ENCODE peak calls at places on chromosomes 1 and 21, in seven cellular contexts. One of them, this sample, is unnamed.
A peak's percentile ranks its signal among the peaks of the same experiment; 100 is the strongest.

GRCh38 chr1:41330588-41331545 is 30.4 kb upstream of the FOXO6 start:
- DNase-seq in GM23338: peak; percentile 95
- DNase-seq in neural crest cell: no peak
- DNase-seq in omental fat pad: no peak
- DNase-seq in activated CD4-positive, alpha-beta T cell treated with anti-CD3 and anti-CD28 coated beads, Interleukin-2, amount 50 U/mL, for 24 hours: no peak
- DNase-seq in left lung: no peak
- DNase-seq in mesendoderm: peak; percentile 89
- DNase-seq in this sample: no peak

GRCh38 chr21:46284077-46284644 is 1.2 kb downstream of the MCM3AP start:
- DNase-seq in left lung: no peak
- DNase-seq in omental fat pad: no peak
- DNase-seq in activated CD4-positive, alpha-beta T cell treated with anti-CD3 and anti-CD28 coated beads, Interleukin-2, amount 50 U/mL, for 24 hours: no peak
- DNase-seq in neural crest cell: no peak
- DNase-seq in mesendoderm: no peak
- DNase-seq in GM23338: no peak
- DNase-seq in this sample: no peak

GRCh38 chr1:198678301-198678836 is 39.5 kb downstream of the PTPRC start:
- DNase-seq in GM23338: no peak
- DNase-seq in activated CD4-positive, alpha-beta T cell treated with anti-CD3 and anti-CD28 coated beads, Interleukin-2, amount 50 U/mL, for 24 hours: no peak
- DNase-seq in omental fat pad: no peak
- DNase-seq in mesendoderm: no peak
- DNase-seq in left lung: no peak
- DNase-seq in neural crest cell: no peak
- DNase-seq in this sample: no peak

GRCh38 chr1:43936470-43937151 is 3.0 kb downstream of the ARTN start:
- DNase-seq in GM23338: peak; percentile 85
- DNase-seq in neural crest cell: peak; percentile 34
- DNase-seq in mesendoderm: peak; percentile 88
- DNase-seq in activated CD4-positive, alpha-beta T cell treated with anti-CD3 and anti-CD28 coated beads, Interleukin-2, amount 50 U/mL, for 24 hours: no peak
- DNase-seq in omental fat pad: no peak
- DNase-seq in left lung: peak; percentile 83
- DNase-seq in this sample: peak; percentile 72

GRCh38 chr1:222889445-222889844 is 74.6 kb downstream of the DISP1 start:
- DNase-seq in activated CD4-positive, alpha-beta T cell treated with anti-CD3 and anti-CD28 coated beads, Interleukin-2, amount 50 U/mL, for 24 hours: no peak
- DNase-seq in left lung: no peak
- DNase-seq in GM23338: no peak
- DNase-seq in mesendoderm: no peak
- DNase-seq in neural crest cell: no peak
- DNase-seq in omental fat pad: no peak
- DNase-seq in this sample: no peak

GRCh38 chr1:208047476-208047934 is 136.6 kb upstream of the CD34 start:
- DNase-seq in left lung: no peak
- DNase-seq in omental fat pad: no peak
- DNase-seq in GM23338: no peak
- DNase-seq in mesendoderm: no peak
- DNase-seq in activated CD4-positive, alpha-beta T cell treated with anti-CD3 and anti-CD28 coated beads, Interleukin-2, amount 50 U/mL, for 24 hours: no peak
- DNase-seq in neural crest cell: no peak
- DNase-seq in this sample: peak; percentile 76

GRCh38 chr21:45974073-45975016 is 7.2 kb upstream of the COL6A1 start:
- DNase-seq in left lung: peak; percentile 83
- DNase-seq in omental fat pad: no peak
- DNase-seq in GM23338: peak; percentile 72
- DNase-seq in neural crest cell: no peak
- DNase-seq in activated CD4-positive, alpha-beta T cell treated with anti-CD3 and anti-CD28 coated beads, Interleukin-2, amount 50 U/mL, for 24 hours: no peak
- DNase-seq in mesendoderm: peak; percentile 92
- DNase-seq in this sample: peak; percentile 64

GRCh38 chr1:197810812-197811211 is 35.5 kb upstream of the DENND1B start:
- DNase-seq in activated CD4-positive, alpha-beta T cell treated with anti-CD3 and anti-CD28 coated beads, Interleukin-2, amount 50 U/mL, for 24 hours: no peak
- DNase-seq in GM23338: peak; percentile 78
- DNase-seq in mesendoderm: no peak
- DNase-seq in left lung: no peak
- DNase-seq in neural crest cell: no peak
- DNase-seq in omental fat pad: no peak
- DNase-seq in this sample: no peak

GRCh38 chr1:209409786-209410185 is 173.7 kb upstream of the CAMK1G start:
- DNase-seq in left lung: no peak
- DNase-seq in omental fat pad: no peak
- DNase-seq in neural crest cell: no peak
- DNase-seq in mesendoderm: peak; percentile 86
- DNase-seq in activated CD4-positive, alpha-beta T cell treated with anti-CD3 and anti-CD28 coated beads, Interleukin-2, amount 50 U/mL, for 24 hours: no peak
- DNase-seq in GM23338: no peak
- DNase-seq in this sample: peak; percentile 45

GRCh38 chr1:161080391-161081150 is 8.8 kb downstream of the NECTIN4 start:
- DNase-seq in omental fat pad: no peak
- DNase-seq in mesendoderm: no peak
- DNase-seq in neural crest cell: no peak
- DNase-seq in GM23338: no peak
- DNase-seq in left lung: no peak
- DNase-seq in activated CD4-positive, alpha-beta T cell treated with anti-CD3 and anti-CD28 coated beads, Interleukin-2, amount 50 U/mL, for 24 hours: no peak
- DNase-seq in this sample: no peak

GRCh38 chr1:65317866-65318653 is 8.7 kb downstream of the DNAJC6 start:
- DNase-seq in neural crest cell: no peak
- DNase-seq in GM23338: no peak
- DNase-seq in omental fat pad: no peak
- DNase-seq in activated CD4-positive, alpha-beta T cell treated with anti-CD3 and anti-CD28 coated beads, Interleukin-2, amount 50 U/mL, for 24 hours: no peak
- DNase-seq in left lung: no peak
- DNase-seq in mesendoderm: no peak
- DNase-seq in this sample: no peak

GRCh38 chr1:94463765-94464330 is 45.7 kb downstream of the ABCD3 start:
- DNase-seq in activated CD4-positive, alpha-beta T cell treated with anti-CD3 and anti-CD28 coated beads, Interleukin-2, amount 50 U/mL, for 24 hours: no peak
- DNase-seq in omental fat pad: no peak
- DNase-seq in GM23338: peak; percentile 55
- DNase-seq in neural crest cell: no peak
- DNase-seq in left lung: no peak
- DNase-seq in mesendoderm: peak; percentile 80
- DNase-seq in this sample: peak; percentile 48

GRCh38 chr21:16420086-16420724 is 690.4 kb downstream of the USP25 start:
- DNase-seq in activated CD4-positive, alpha-beta T cell treated with anti-CD3 and anti-CD28 coated beads, Interleukin-2, amount 50 U/mL, for 24 hours: no peak
- DNase-seq in GM23338: no peak
- DNase-seq in mesendoderm: no peak
- DNase-seq in omental fat pad: no peak
- DNase-seq in left lung: no peak
- DNase-seq in neural crest cell: no peak
- DNase-seq in this sample: peak; percentile 49

GRCh38 chr1:148372731-148373130 is 110.4 kb downstream of the PPIAL4G start:
- DNase-seq in mesendoderm: no peak
- DNase-seq in GM23338: no peak
- DNase-seq in neural crest cell: no peak
- DNase-seq in omental fat pad: no peak
- DNase-seq in left lung: no peak
- DNase-seq in activated CD4-positive, alpha-beta T cell treated with anti-CD3 and anti-CD28 coated beads, Interleukin-2, amount 50 U/mL, for 24 hours: no peak
- DNase-seq in this sample: no peak

GRCh38 chr1:159056069-159056698 is 20.4 kb downstream of the AIM2 start:
- DNase-seq in left lung: no peak
- DNase-seq in GM23338: peak; percentile 59
- DNase-seq in activated CD4-positive, alpha-beta T cell treated with anti-CD3 and anti-CD28 coated beads, Interleukin-2, amount 50 U/mL, for 24 hours: no peak
- DNase-seq in omental fat pad: no peak
- DNase-seq in mesendoderm: peak; percentile 57
- DNase-seq in neural crest cell: peak; percentile 5
- DNase-seq in this sample: no peak

GRCh38 chr1:172125812-172126430 is 284.6 kb downstream of the DNM3 start:
- DNase-seq in left lung: no peak
- DNase-seq in mesendoderm: no peak
- DNase-seq in neural crest cell: no peak
- DNase-seq in omental fat pad: no peak
- DNase-seq in GM23338: no peak
- DNase-seq in activated CD4-positive, alpha-beta T cell treated with anti-CD3 and anti-CD28 coated beads, Interleukin-2, amount 50 U/mL, for 24 hours: no peak
- DNase-seq in this sample: no peak

GRCh38 chr1:223747838-223748335 is 35.5 kb downstream of the CAPN2 start:
- DNase-seq in mesendoderm: no peak
- DNase-seq in neural crest cell: no peak
- DNase-seq in activated CD4-positive, alpha-beta T cell treated with anti-CD3 and anti-CD28 coated beads, Interleukin-2, amount 50 U/mL, for 24 hours: no peak
- DNase-seq in left lung: no peak
- DNase-seq in GM23338: no peak
- DNase-seq in omental fat pad: no peak
- DNase-seq in this sample: no peak

GRCh38 chr1:215118081-215118480 is 35.5 kb downstream of the KCNK2 start:
- DNase-seq in GM23338: no peak
- DNase-seq in neural crest cell: no peak
- DNase-seq in left lung: no peak
- DNase-seq in omental fat pad: no peak
- DNase-seq in mesendoderm: no peak
- DNase-seq in activated CD4-positive, alpha-beta T cell treated with anti-CD3 and anti-CD28 coated beads, Interleukin-2, amount 50 U/mL, for 24 hours: no peak
- DNase-seq in this sample: no peak

GRCh38 chr1:77498918-77499317 is 183.5 kb downstream of the ZZZ3 start:
- DNase-seq in left lung: no peak
- DNase-seq in activated CD4-positive, alpha-beta T cell treated with anti-CD3 and anti-CD28 coated beads, Interleukin-2, amount 50 U/mL, for 24 hours: no peak
- DNase-seq in GM23338: no peak
- DNase-seq in omental fat pad: no peak
- DNase-seq in neural crest cell: no peak
- DNase-seq in mesendoderm: no peak
- DNase-seq in this sample: no peak

GRCh38 chr1:150877220-150877516 is 769 bp upstream of the ARNT start:
- DNase-seq in omental fat pad: no peak
- DNase-seq in activated CD4-positive, alpha-beta T cell treated with anti-CD3 and anti-CD28 coated beads, Interleukin-2, amount 50 U/mL, for 24 hours: no peak
- DNase-seq in mesendoderm: peak; percentile 10
- DNase-seq in left lung: no peak
- DNase-seq in GM23338: peak; percentile 14
- DNase-seq in neural crest cell: no peak
- DNase-seq in this sample: no peak

GRCh38 chr1:25700124-25700523 is 83.5 kb downstream of the MAN1C1 start:
- DNase-seq in activated CD4-positive, alpha-beta T cell treated with anti-CD3 and anti-CD28 coated beads, Interleukin-2, amount 50 U/mL, for 24 hours: no peak
- DNase-seq in neural crest cell: no peak
- DNase-seq in GM23338: no peak
- DNase-seq in mesendoderm: no peak
- DNase-seq in omental fat pad: no peak
- DNase-seq in left lung: no peak
- DNase-seq in this sample: peak; percentile 26

GRCh38 chr1:71916894-71917293 is 365.4 kb downstream of the NEGR1 start:
- DNase-seq in left lung: no peak
- DNase-seq in mesendoderm: no peak
- DNase-seq in GM23338: no peak
- DNase-seq in activated CD4-positive, alpha-beta T cell treated with anti-CD3 and anti-CD28 coated beads, Interleukin-2, amount 50 U/mL, for 24 hours: no peak
- DNase-seq in omental fat pad: no peak
- DNase-seq in neural crest cell: no peak
- DNase-seq in this sample: no peak

GRCh38 chr1:45979074-45979777 is 153.2 kb downstream of the PIK3R3 start:
- DNase-seq in mesendoderm: no peak
- DNase-seq in activated CD4-positive, alpha-beta T cell treated with anti-CD3 and anti-CD28 coated beads, Interleukin-2, amount 50 U/mL, for 24 hours: no peak
- DNase-seq in neural crest cell: no peak
- DNase-seq in omental fat pad: no peak
- DNase-seq in GM23338: no peak
- DNase-seq in left lung: no peak
- DNase-seq in this sample: peak; percentile 46

GRCh38 chr21:38984568-38984967 is 178.8 kb downstream of the ETS2 start:
- DNase-seq in activated CD4-positive, alpha-beta T cell treated with anti-CD3 and anti-CD28 coated beads, Interleukin-2, amount 50 U/mL, for 24 hours: no peak
- DNase-seq in left lung: no peak
- DNase-seq in neural crest cell: no peak
- DNase-seq in omental fat pad: no peak
- DNase-seq in GM23338: no peak
- DNase-seq in mesendoderm: no peak
- DNase-seq in this sample: no peak

This sample was measured in hepatocyte.